ENCODE peak calls at places on chromosomes 1 and 21, in four cellular contexts. One of them, this sample, is unnamed.

GRCh38 chr1:113166473-113166872 is 93.5 kb downstream of the LRIG2 start:
- DNase-seq in K562: no peak
- DNase-seq in sigmoid colon: no peak
- DNase-seq in GM23338: no peak
- DNase-seq in this sample: no peak

GRCh38 chr1:223258751-223259177 is 105.2 kb downstream of the SUSD4 start:
- DNase-seq in K562: peak
- DNase-seq in sigmoid colon: no peak
- DNase-seq in GM23338: no peak
- DNase-seq in this sample: no peak

GRCh38 chr1:97630968-97631367 is 289.9 kb downstream of the DPYD start:
- DNase-seq in GM23338: no peak
- DNase-seq in sigmoid colon: no peak
- DNase-seq in K562: no peak
- DNase-seq in this sample: no peak

GRCh38 chr1:94463765-94464330 is 45.7 kb downstream of the ABCD3 start:
- DNase-seq in GM23338: peak
- DNase-seq in sigmoid colon: no peak
- DNase-seq in K562: peak
- DNase-seq in this sample: no peak

GRCh38 chr1:117346206-117346928 is 20.9 kb upstream of the MAN1A2 start:
- DNase-seq in GM23338: peak
- DNase-seq in K562: no peak
- DNase-seq in sigmoid colon: no peak
- DNase-seq in this sample: no peak

GRCh38 chr1:19599810-19600209 is 44.3 kb upstream of the NBL1 start:
- DNase-seq in K562: no peak
- DNase-seq in GM23338: no peak
- DNase-seq in sigmoid colon: no peak
- DNase-seq in this sample: no peak

GRCh38 chr1:65339866-65340483 is 30.6 kb downstream of the DNAJC6 start:
- DNase-seq in K562: peak
- DNase-seq in sigmoid colon: no peak
- DNase-seq in GM23338: no peak
- DNase-seq in this sample: no peak

GRCh38 chr1:30381266-30381665 is 342.1 kb downstream of the MATN1 start:
- DNase-seq in GM23338: no peak
- DNase-seq in K562: no peak
- DNase-seq in sigmoid colon: no peak
- DNase-seq in this sample: peak

GRCh38 chr1:100538935-100539835 is 1.2 kb downstream of the GPR88 start:
- DNase-seq in GM23338: peak
- DNase-seq in sigmoid colon: peak
- DNase-seq in K562: no peak
- DNase-seq in this sample: peak
- TF ChIP-seq POLR2AphosphoS5 in GM23338: no peak
- TF ChIP-seq POLR2AphosphoS5 in sigmoid colon: no peak
- TF ChIP-seq POLR2AphosphoS5 in K562: no peak
- TF ChIP-seq POLR2AphosphoS5 in this sample: no peak

GRCh38 chr1:8702121-8702520 is 115.3 kb downstream of the RERE start:
- DNase-seq in GM23338: peak
- DNase-seq in sigmoid colon: no peak
- DNase-seq in K562: no peak
- DNase-seq in this sample: no peak
- TF ChIP-seq POLR2AphosphoS5 in GM23338: peak
- TF ChIP-seq POLR2AphosphoS5 in sigmoid colon: no peak
- TF ChIP-seq POLR2AphosphoS5 in K562: no peak
- TF ChIP-seq POLR2AphosphoS5 in this sample: no peak

GRCh38 chr1:75785964-75786853 is at the start of gene RABGGTB:
- DNase-seq in sigmoid colon: peak
- DNase-seq in GM23338: peak
- DNase-seq in K562: peak
- DNase-seq in this sample: peak
- TF ChIP-seq POLR2AphosphoS5 in sigmoid colon: peak
- TF ChIP-seq POLR2AphosphoS5 in GM23338: peak
- TF ChIP-seq POLR2AphosphoS5 in K562: peak
- TF ChIP-seq POLR2AphosphoS5 in this sample: peak

GRCh38 chr1:108725906-108726305 is 13.2 kb downstream of the FNDC7 start:
- DNase-seq in K562: no peak
- DNase-seq in sigmoid colon: no peak
- DNase-seq in GM23338: no peak
- DNase-seq in this sample: no peak
- TF ChIP-seq POLR2AphosphoS5 in K562: no peak
- TF ChIP-seq POLR2AphosphoS5 in sigmoid colon: no peak
- TF ChIP-seq POLR2AphosphoS5 in GM23338: no peak
- TF ChIP-seq POLR2AphosphoS5 in this sample: no peak

GRCh38 chr1:40073062-40073461 is 24.0 kb downstream of the PPT1 start:
- DNase-seq in GM23338: no peak
- DNase-seq in K562: no peak
- DNase-seq in sigmoid colon: no peak
- DNase-seq in this sample: no peak
- TF ChIP-seq POLR2AphosphoS5 in GM23338: no peak
- TF ChIP-seq POLR2AphosphoS5 in K562: peak
- TF ChIP-seq POLR2AphosphoS5 in sigmoid colon: no peak
- TF ChIP-seq POLR2AphosphoS5 in this sample: no peak

GRCh38 chr21:27515676-27516075 is 548.8 kb upstream of the ADAMTS5 start:
- DNase-seq in K562: no peak
- DNase-seq in sigmoid colon: no peak
- DNase-seq in GM23338: no peak
- DNase-seq in this sample: no peak

GRCh38 chr21:27513825-27514224 is 546.9 kb upstream of the ADAMTS5 start:
- DNase-seq in sigmoid colon: no peak
- DNase-seq in K562: no peak
- DNase-seq in GM23338: no peak
- DNase-seq in this sample: no peak

GRCh38 chr21:27519357-27519756 is 552.5 kb upstream of the ADAMTS5 start:
- DNase-seq in GM23338: no peak
- DNase-seq in K562: no peak
- DNase-seq in sigmoid colon: no peak
- DNase-seq in this sample: no peak
- TF ChIP-seq POLR2AphosphoS5 in GM23338: no peak
- TF ChIP-seq POLR2AphosphoS5 in K562: no peak
- TF ChIP-seq POLR2AphosphoS5 in sigmoid colon: no peak
- TF ChIP-seq POLR2AphosphoS5 in this sample: no peak

DNA sequence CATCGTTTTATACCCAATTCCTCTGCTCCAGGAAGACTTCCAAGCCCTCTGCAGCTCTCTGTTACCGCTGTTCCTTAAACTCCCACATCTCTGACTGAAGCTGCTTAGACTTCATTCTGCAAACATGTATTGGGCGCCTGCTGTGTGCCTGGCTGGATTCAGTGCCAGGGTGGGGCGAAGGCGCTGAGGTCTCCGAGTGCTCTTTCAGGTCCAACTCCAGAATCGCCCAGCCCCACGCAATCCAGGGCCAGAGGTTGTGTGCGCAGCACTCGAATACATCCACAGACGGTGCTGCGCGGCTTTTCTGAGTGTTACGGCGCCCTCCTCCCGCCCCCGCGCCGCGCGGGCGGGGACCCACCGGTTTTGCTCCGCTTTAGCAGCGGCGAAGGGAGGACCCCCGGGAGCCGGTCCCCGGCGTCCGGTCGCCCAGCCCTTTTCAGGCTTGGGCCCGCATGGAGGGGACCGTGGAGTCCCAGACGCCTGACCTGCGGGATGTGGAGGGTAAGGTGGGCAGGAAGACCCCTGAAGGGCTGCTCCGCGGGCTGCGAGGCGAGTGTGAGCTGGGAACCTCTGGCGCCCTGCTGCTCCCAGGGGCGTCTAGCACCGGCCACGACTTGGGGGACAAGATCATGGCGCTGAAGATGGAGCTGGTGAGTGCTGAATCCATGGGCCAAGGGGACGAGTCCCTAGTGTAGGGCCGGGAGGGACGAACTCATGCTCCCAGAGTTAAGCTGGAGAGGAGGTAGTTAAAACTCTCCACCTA is at the start of gene LURAP1:
- DNase-seq in sigmoid colon: peak
- DNase-seq in GM23338: peak
- DNase-seq in K562: peak
- DNase-seq in this sample: no peak
- TF ChIP-seq POLR2AphosphoS5 in sigmoid colon: no peak
- TF ChIP-seq POLR2AphosphoS5 in GM23338: peak
- TF ChIP-seq POLR2AphosphoS5 in K562: no peak
- TF ChIP-seq POLR2AphosphoS5 in this sample: no peak

GRCh38 chr21:42398414-42399030 is 2.7 kb upstream of the TMPRSS3 start:
- DNase-seq in sigmoid colon: no peak
- DNase-seq in GM23338: no peak
- DNase-seq in K562: no peak
- DNase-seq in this sample: no peak

GRCh38 chr21:42398130-42398394 is 2.2 kb upstream of the TMPRSS3 start:
- DNase-seq in GM23338: no peak
- DNase-seq in K562: no peak
- DNase-seq in sigmoid colon: no peak
- DNase-seq in this sample: peak

GRCh38 chr21:42395302-42395701 is 550 bp downstream of the TMPRSS3 start:
- DNase-seq in GM23338: no peak
- DNase-seq in sigmoid colon: no peak
- DNase-seq in K562: no peak
- DNase-seq in this sample: no peak

GRCh38 chr21:42397291-42398129 is 1.7 kb upstream of the TMPRSS3 start:
- DNase-seq in sigmoid colon: peak
- DNase-seq in GM23338: no peak
- DNase-seq in K562: no peak
- DNase-seq in this sample: peak

GRCh38 chr21:42395910-42396625 is at the start of gene TMPRSS3:
- DNase-seq in sigmoid colon: peak
- DNase-seq in K562: no peak
- DNase-seq in GM23338: no peak
- DNase-seq in this sample: peak
- TF ChIP-seq POLR2AphosphoS5 in sigmoid colon: no peak
- TF ChIP-seq POLR2AphosphoS5 in K562: no peak
- TF ChIP-seq POLR2AphosphoS5 in GM23338: no peak
- TF ChIP-seq POLR2AphosphoS5 in this sample: no peak

This sample was measured in suprapubic skin.